ENCODE peak calls at places on chromosomes 1 and 21, in eight cellular contexts. W is mammary epithelial cell; S is left ventricle myocardium inferior; V is right atrium auricular region; A is A549; I is tibial nerve; C is heart right ventricle; O is CD8-positive, alpha-beta memory T cell. P is an unnamed sample.

GRCh38 chr1:246709845-246710244 is 14.4 kb upstream of the SCCPDH start:
- DNase-seq in W (no peak), S (no peak), V (no peak), A (no peak), I (no peak), C (no peak), O (no peak), P (no peak)

GRCh38 chr1:221087919-221088318 is 208.7 kb downstream of the HLX start:
- DNase-seq in W (no peak), S (no peak), V (no peak), A (no peak), I (no peak), C (no peak), O (no peak), P (no peak)

GRCh38 chr1:116075981-116076380 is 35.2 kb upstream of the MAB21L3 start:
- DNase-seq in W (peak; percentile 12), S (no peak), V (no peak), A (no peak), I (no peak), C (no peak), O (no peak), P (no peak)

GRCh38 chr1:6171546-6172124 is 8.5 kb downstream of the CHD5 start:
- DNase-seq in W (no peak), S (no peak), V (no peak), A (peak; percentile 41), I (no peak), C (no peak), O (no peak), P (no peak)

GRCh38 chr1:233627376-233627775 is 13.5 kb downstream of the KCNK1 start:
- DNase-seq in W (peak; percentile 22), S (no peak), V (no peak), A (no peak), I (no peak), C (no peak), O (no peak), P (no peak)

GRCh38 chr1:227723474-227723873 is 11.6 kb downstream of the JMJD4 start:
- DNase-seq in W (no peak), S (no peak), V (no peak), A (no peak), I (no peak), C (no peak), O (no peak), P (no peak)

GRCh38 chr1:206459703-206460102 is 10.6 kb upstream of the IKBKE start:
- DNase-seq in W (no peak), S (no peak), V (no peak), A (no peak), I (no peak), C (no peak), O (no peak), P (no peak)

GRCh38 chr1:226369110-226369509 is 38.8 kb downstream of the PARP1 start:
- DNase-seq in W (no peak), S (no peak), V (no peak), A (no peak), I (no peak), C (no peak), O (no peak), P (no peak)

GRCh38 chr1:52216907-52217458 is 75.1 kb downstream of the ZFYVE9 start:
- DNase-seq in W (no peak), S (no peak), V (no peak), A (no peak), I (no peak), C (no peak), O (no peak), P (no peak)

GRCh38 chr1:235646463-235646862 is 3.1 kb downstream of the GNG4 start:
- DNase-seq in W (no peak), S (no peak), V (peak; percentile 52), A (no peak), I (no peak), C (no peak), O (no peak), P (no peak)

GRCh38 chr1:86551305-86551704 is 4.4 kb downstream of the CLCA4 start:
- DNase-seq in W (no peak), S (no peak), V (no peak), A (no peak), I (no peak), C (no peak), O (no peak), P (no peak)

GRCh38 chr1:20233394-20233793 is 47.1 kb upstream of the PLA2G2C start:
- DNase-seq in W (peak; percentile 11), S (no peak), V (no peak), A (no peak), I (no peak), C (no peak), O (no peak), P (no peak)

GRCh38 chr1:163056832-163057231 is 12.3 kb upstream of the RGS4 start:
- DNase-seq in W (no peak), S (no peak), V (no peak), A (no peak), I (no peak), C (no peak), O (no peak), P (no peak)

GRCh38 chr1:6587261-6588005 is 7.6 kb downstream of the ZBTB48 start:
- DNase-seq in W (peak; percentile 63), S (peak; percentile 84), V (no peak), A (no peak), I (no peak), C (peak; percentile 79), O (no peak), P (no peak)

GRCh38 chr21:46100426-46100825 is 2.5 kb downstream of the COL6A2 start:
- DNase-seq in W (no peak), S (no peak), V (peak; percentile 57), A (no peak), I (peak; percentile 4), C (no peak), O (no peak), P (no peak)

GRCh38 chr1:30525980-30526651 is 197.3 kb downstream of the MATN1 start:
- DNase-seq in W (peak; percentile 84), S (peak; percentile 35), V (peak; percentile 71), A (peak; percentile 32), I (no peak), C (peak; percentile 35), O (no peak), P (no peak)

GRCh38 chr1:203995228-203995627 is 77.7 kb upstream of the SOX13 start:
- DNase-seq in W (no peak), S (no peak), V (no peak), A (no peak), I (no peak), C (no peak), O (no peak), P (no peak)

GRCh38 chr1:72606216-72606615 is 323.9 kb upstream of the NEGR1 start:
- DNase-seq in W (no peak), S (no peak), V (no peak), A (no peak), I (no peak), C (no peak), O (no peak), P (no peak)

GRCh38 chr1:13751458-13751871 is 51.5 kb downstream of the PRDM2 start:
- DNase-seq in W (no peak), S (no peak), V (no peak), A (no peak), I (no peak), C (no peak), O (no peak), P (no peak)

GRCh38 chr1:13752852-13753251 is 52.9 kb downstream of the PRDM2 start:
- DNase-seq in W (no peak), S (no peak), V (no peak), A (no peak), I (no peak), C (no peak), O (no peak), P (no peak)

GRCh38 chr1:13751985-13752384 is 52.0 kb downstream of the PRDM2 start:
- DNase-seq in W (no peak), S (no peak), V (no peak), A (no peak), I (no peak), C (no peak), O (no peak), P (no peak)

GRCh38 chr1:13754510-13755103 is 54.6 kb downstream of the PRDM2 start:
- DNase-seq in W (no peak), S (no peak), V (no peak), A (no peak), I (no peak), C (no peak), O (no peak), P (no peak)

DNA sequence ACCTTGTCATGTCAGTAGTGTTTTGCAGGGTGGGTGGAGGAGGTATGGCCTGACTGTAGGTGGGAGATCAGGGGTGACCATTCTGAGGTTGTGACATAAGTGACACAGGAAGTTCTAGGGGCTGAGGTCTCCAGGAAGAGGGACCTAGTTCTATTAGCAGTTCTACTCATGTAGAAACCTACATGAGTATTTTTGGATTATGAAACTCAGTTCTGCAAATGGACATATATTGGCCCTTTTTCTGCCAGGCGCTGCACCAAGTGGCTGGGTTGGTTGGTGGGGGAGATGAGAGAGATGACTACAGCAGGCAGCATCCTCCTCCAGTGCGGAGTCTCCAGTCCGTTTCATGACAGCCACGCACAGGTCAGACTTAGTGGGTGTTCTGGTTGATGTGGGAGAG is 54.0 kb downstream of the PRDM2 start:
- DNase-seq in W (no peak), S (no peak), V (no peak), A (no peak), I (no peak), C (no peak), O (no peak), P (no peak)
- H3K4me1 ChIP-seq in W (peaks cover 20% of the 10 kb centered on the region), S (peaks cover 94% of the 10 kb centered on the region), V (peaks cover 76% of the 10 kb centered on the region), A (peaks cover 25% of the 10 kb centered on the region), I (peaks cover 30% of the 10 kb centered on the region), C (no peaks in the 10 kb centered on the region), O (peaks cover 79% of the 10 kb centered on the region), P (peaks cover 26% of the 10 kb centered on the region)

DNA sequence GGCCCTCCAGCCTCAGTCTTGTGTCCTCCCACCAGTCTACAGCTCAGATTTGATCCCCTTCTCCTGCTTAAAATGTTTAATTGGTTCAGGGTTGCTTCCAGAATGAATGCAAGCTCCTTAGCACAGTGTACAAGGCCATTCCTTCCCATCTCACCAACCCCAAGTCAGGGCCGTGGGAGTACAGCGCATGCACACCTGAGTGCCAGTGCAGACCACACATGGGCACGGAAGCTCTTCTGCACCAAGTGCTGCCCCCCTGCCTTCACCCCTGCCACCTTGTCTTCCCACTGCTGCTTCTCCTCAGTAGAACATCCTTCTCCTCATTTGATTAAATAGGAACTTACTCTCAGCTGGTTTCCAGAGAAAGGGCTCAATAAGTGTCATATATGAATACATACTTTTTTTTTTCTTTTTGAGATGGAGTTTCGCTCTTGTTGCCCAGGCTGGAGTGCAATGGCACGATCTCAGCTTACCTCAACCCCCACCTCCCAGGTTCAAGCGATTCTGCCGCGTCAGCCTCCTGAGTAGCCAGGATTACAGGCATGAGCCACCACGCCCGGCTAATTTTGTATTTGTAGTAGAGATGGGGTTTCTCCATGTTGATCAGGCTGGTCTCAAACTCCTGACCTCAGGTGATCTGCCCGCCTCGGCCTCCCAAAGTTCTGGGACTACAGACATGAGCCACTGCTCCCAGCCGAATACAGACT is 9.3 kb downstream of the PMF1 start:
- DNase-seq in W (no peak), S (no peak), V (no peak), A (no peak), I (no peak), C (no peak), O (no peak), P (no peak)
- H3K9me3 ChIP-seq in W (no peaks in the 10 kb centered on the region), S (no peaks in the 10 kb centered on the region), V (no peaks in the 10 kb centered on the region), A (no peaks in the 10 kb centered on the region), I (no peaks in the 10 kb centered on the region), C (no peaks in the 10 kb centered on the region), O (no peaks in the 10 kb centered on the region), P (no peaks in the 10 kb centered on the region)

GRCh38 chr1:17167783-17168479 is 37.0 kb upstream of the PADI1 start:
- DNase-seq in W (peak; percentile 93), S (no peak), V (no peak), A (peak; percentile 54), I (no peak), C (no peak), O (no peak), P (no peak)
- H3K4me3 ChIP-seq in W (no peak overlapping the region), S (no peak overlapping the region), V (no peak overlapping the region), A (no peak overlapping the region), I (no peak overlapping the region), C (no peak overlapping the region), O (no peak overlapping the region), P (no peak overlapping the region)

GRCh38 chr1:43983253-43983904 is 4.4 kb downstream of the B4GALT2 start:
- DNase-seq in W (no peak), S (no peak), V (no peak), A (no peak), I (no peak), C (no peak), O (no peak), P (no peak)
- H3K4me1 ChIP-seq in W (peaks cover 41% of the 10 kb centered on the region), S (peaks cover 18% of the 10 kb centered on the region), V (peaks cover 16% of the 10 kb centered on the region), A (peaks cover 32% of the 10 kb centered on the region), I (peaks cover 16% of the 10 kb centered on the region), C (peaks cover 6% of the 10 kb centered on the region), O (peaks cover 10% of the 10 kb centered on the region), P (peaks cover 9% of the 10 kb centered on the region)

P was measured in DND-41.